ENCODE peak calls at places on chromosomes 13 and 19, in ten cellular contexts. O is HS-5, R is fibroblast of gingiva, P is EL, I is left cardiac atrium, B is A673, L is COLO829, G is iris pigment epithelial cell, M is M059J, D is posterior vena cava. F is an unnamed sample.

GRCh38 chr13:99605417-99606321 is 104.4 kb downstream of the TM9SF2 start:
- DNase-seq in O (peak; percentile 4), R (peak; percentile 13), P (peak; percentile 41), I (peak; percentile 44), B (no peak), L (no peak), G (peak; percentile 35), M (peak; percentile 47), D (peak; percentile 86), F (no peak)

GRCh38 chr13:48775804-48776203 is 122.1 kb downstream of the CYSLTR2 start:
- DNase-seq in O (peak; percentile 77), R (peak; percentile 90), P (peak; percentile 98), I (no peak), B (peak; percentile 10), L (no peak), G (peak; percentile 95), M (peak; percentile 97), D (no peak), F (no peak)

GRCh38 chr13:50244355-50244912 is 229.2 kb downstream of the KCNRG start:
- DNase-seq in O (no peak), R (no peak), P (no peak), I (no peak), B (no peak), L (no peak), G (no peak), M (no peak), D (no peak), F (no peak)

GRCh38 chr19:10872551-10873107 is 1.3 kb downstream of the CARM1 start:
- DNase-seq in O (no peak), R (no peak), P (peak; percentile 36), I (no peak), B (peak; percentile 39), L (no peak), G (no peak), M (no peak), D (no peak), F (no peak)

GRCh38 chr19:48614436-48615144 is at the start of gene FAM83E:
- DNase-seq in O (no peak), R (no peak), P (no peak), I (no peak), B (peak; percentile 32), L (no peak), G (no peak), M (no peak), D (no peak), F (no peak)

GRCh38 chr13:43239441-43239840 is 216.1 kb downstream of the DNAJC15 start:
- DNase-seq in O (no peak), R (no peak), P (peak; percentile 40), I (no peak), B (no peak), L (no peak), G (no peak), M (no peak), D (no peak), F (no peak)

GRCh38 chr19:42030605-42031004 is 36.6 kb upstream of the ATP1A3 start:
- DNase-seq in O (no peak), R (no peak), P (no peak), I (no peak), B (no peak), L (no peak), G (no peak), M (no peak), D (no peak), F (no peak)

GRCh38 chr19:2578391-2578826 is 102.5 kb downstream of the GADD45B start:
- DNase-seq in O (no peak), R (peak; percentile 66), P (peak; percentile 76), I (peak; percentile 54), B (no peak), L (no peak), G (peak; percentile 68), M (peak; percentile 87), D (peak; percentile 86), F (peak; percentile 69)

GRCh38 chr13:94318418-94318817 is 161.1 kb downstream of the DCT start:
- DNase-seq in O (no peak), R (peak; percentile 59), P (no peak), I (no peak), B (no peak), L (no peak), G (peak; percentile 80), M (no peak), D (no peak), F (no peak)

GRCh38 chr19:41437944-41438574 is 1.7 kb downstream of the DMAC2 start:
- DNase-seq in O (no peak), R (no peak), P (no peak), I (no peak), B (no peak), L (no peak), G (no peak), M (no peak), D (peak; percentile 38), F (no peak)

GRCh38 chr19:15467734-15468214 is 3.4 kb upstream of the RASAL3 start:
- DNase-seq in O (no peak), R (no peak), P (no peak), I (no peak), B (no peak), L (no peak), G (no peak), M (no peak), D (no peak), F (no peak)

GRCh38 chr13:47146991-47147783 is 250.3 kb upstream of the HTR2A start:
- DNase-seq in O (no peak), R (no peak), P (no peak), I (no peak), B (no peak), L (no peak), G (no peak), M (no peak), D (no peak), F (no peak)

GRCh38 chr13:63206431-63206830 is 1790.8 kb upstream of the PCDH20 start:
- DNase-seq in O (no peak), R (no peak), P (peak; percentile 40), I (no peak), B (no peak), L (no peak), G (peak; percentile 13), M (no peak), D (no peak), F (no peak)

GRCh38 chr13:70960841-70961443 is 852.7 kb upstream of the KLHL1 start:
- DNase-seq in O (peak; percentile 3), R (peak; percentile 2), P (peak; percentile 1), I (no peak), B (peak; percentile 44), L (no peak), G (peak; percentile 45), M (peak; percentile 7), D (no peak), F (no peak)

GRCh38 chr19:23116802-23117571 is at the start of gene ZNF730:
- DNase-seq in O (peak; percentile 11), R (peak; percentile 59), P (peak; percentile 81), I (peak; percentile 45), B (peak; percentile 65), L (no peak), G (peak; percentile 76), M (peak; percentile 67), D (peak; percentile 80), F (no peak)

GRCh38 chr13:48429886-48430285 is 17.0 kb upstream of the LPAR6 start:
- DNase-seq in O (no peak), R (no peak), P (no peak), I (no peak), B (no peak), L (no peak), G (no peak), M (no peak), D (no peak), F (no peak)

GRCh38 chr19:33550741-33551140 is 29.1 kb upstream of the PEPD start:
- DNase-seq in O (no peak), R (no peak), P (no peak), I (no peak), B (no peak), L (no peak), G (no peak), M (no peak), D (peak; percentile 53), F (no peak)

GRCh38 chr13:70967564-70967963 is 859.3 kb upstream of the KLHL1 start:
- DNase-seq in O (no peak), R (no peak), P (no peak), I (no peak), B (no peak), L (no peak), G (no peak), M (no peak), D (peak; percentile 58), F (no peak)

GRCh38 chr13:51605698-51606097 is 21.4 kb downstream of the WDFY2 start:
- DNase-seq in O (no peak), R (no peak), P (no peak), I (no peak), B (peak; percentile 89), L (peak; percentile 79), G (no peak), M (no peak), D (no peak), F (no peak)

GRCh38 chr19:41897820-41898219 is 14.8 kb downstream of the ARHGEF1 start:
- DNase-seq in O (no peak), R (no peak), P (no peak), I (no peak), B (no peak), L (no peak), G (no peak), M (no peak), D (no peak), F (no peak)

GRCh38 chr13:52665325-52665724 is 12.7 kb downstream of the SUGT1 start:
- DNase-seq in O (no peak), R (peak; percentile 7), P (peak; percentile 30), I (no peak), B (peak; percentile 34), L (peak; percentile 40), G (peak; percentile 40), M (peak; percentile 33), D (no peak), F (no peak)

GRCh38 chr13:51666839-51667238 is 82.6 kb downstream of the WDFY2 start:
- DNase-seq in O (no peak), R (no peak), P (no peak), I (no peak), B (no peak), L (no peak), G (no peak), M (no peak), D (no peak), F (no peak)

GRCh38 chr19:18072335-18072734 is 14.4 kb downstream of the IL12RB1 start:
- DNase-seq in O (no peak), R (no peak), P (no peak), I (no peak), B (no peak), L (no peak), G (no peak), M (no peak), D (no peak), F (no peak)

GRCh38 chr19:4389511-4390016 is 10.8 kb downstream of the SH3GL1 start:
- DNase-seq in O (no peak), R (no peak), P (no peak), I (peak; percentile 29), B (no peak), L (no peak), G (no peak), M (no peak), D (no peak), F (no peak)

GRCh38 chr19:10095948-10096614 is 6.4 kb downstream of the ANGPTL6 start:
- DNase-seq in O (peak; percentile 68), R (peak; percentile 88), P (peak; percentile 91), I (peak; percentile 91), B (peak; percentile 95), L (peak; percentile 98), G (peak; percentile 85), M (peak; percentile 85), D (peak; percentile 97), F (peak; percentile 93)

GRCh38 chr19:12656899-12657571 is 9.5 kb downstream of the MAN2B1 start:
- DNase-seq in O (no peak), R (no peak), P (no peak), I (no peak), B (no peak), L (peak; percentile 24), G (no peak), M (no peak), D (no peak), F (peak; percentile 37)

GRCh38 chr19:47363758-47364529 is 14.8 kb downstream of the DHX34 start:
- DNase-seq in O (no peak), R (peak; percentile 67), P (peak; percentile 35), I (no peak), B (no peak), L (no peak), G (peak; percentile 90), M (peak; percentile 84), D (no peak), F (peak; percentile 39)

GRCh38 chr13:109385161-109385560 is 401.2 kb downstream of the IRS2 start:
- DNase-seq in O (no peak), R (no peak), P (peak; percentile 76), I (no peak), B (no peak), L (no peak), G (peak; percentile 75), M (peak; percentile 84), D (no peak), F (no peak)

F was measured in Right ventricle myocardium inferior.